ENCODE peak calls at places on chromosomes 1 and 21, in eight cellular contexts. I is astrocyte; V is NCI-H1694; E is NCI-H1417; F is fibroblast of mammary gland; C is stimulated activated CD4-positive, alpha-beta T cell treated with anti-CD3 and anti-CD28 coated beads, Interleukin-4, amount 100 ng/mL, for 4 hours; M is fibroblast of villous mesenchyme; N is progenitor cell of endocrine pancreas. D is an unnamed sample.

GRCh38 chr1:17826165-17826488 is 71.0 kb downstream of the ACTL8 start:
- DNase-seq in I (no peak), F (peak), E (peak), N (peak), M (peak), V (peak), C (no peak), D (no peak)

GRCh38 chr1:184910596-184910995 is 63.7 kb downstream of the NIBAN1 start:
- DNase-seq in N (no peak), V (no peak), C (no peak), F (peak), M (peak), E (no peak), I (no peak), D (no peak)

GRCh38 chr1:175978476-175978875 is 228.6 kb downstream of the COP1 start:
- DNase-seq in F (peak), C (no peak), N (no peak), I (peak), V (no peak), M (peak), E (no peak), D (no peak)

GRCh38 chr1:154851392-154852177 is 18.5 kb downstream of the KCNN3 start:
- DNase-seq in C (no peak), V (no peak), E (no peak), I (no peak), M (no peak), N (no peak), F (no peak), D (no peak)

GRCh38 chr21:35404247-35404646 is 355.1 kb upstream of the RUNX1 start:
- DNase-seq in E (no peak), I (no peak), M (no peak), C (no peak), V (no peak), N (no peak), F (no peak), D (no peak)

GRCh38 chr1:29312469-29313466 is 76.4 kb downstream of the PTPRU start:
- DNase-seq in N (no peak), C (no peak), V (no peak), F (no peak), E (no peak), M (no peak), I (no peak), D (no peak)

GRCh38 chr1:204230211-204230610 is 16.4 kb upstream of the GOLT1A start:
- DNase-seq in C (no peak), F (no peak), I (no peak), E (no peak), V (no peak), M (no peak), N (no peak), D (no peak)

GRCh38 chr1:98331718-98332311 is 329.7 kb upstream of the SNX7 start:
- DNase-seq in C (no peak), F (peak), E (no peak), N (no peak), I (no peak), V (no peak), M (no peak), D (no peak)

GRCh38 chr1:218669431-218669830 is 324.3 kb downstream of the TGFB2 start:
- DNase-seq in V (no peak), M (no peak), F (peak), N (no peak), C (no peak), E (no peak), I (peak), D (no peak)

GRCh38 chr1:204072951-204073836 is at the start of gene SOX13:
- DNase-seq in N (peak), I (peak), V (peak), F (peak), M (peak), E (peak), C (no peak), D (peak)

GRCh38 chr1:87915771-87916170 is 587.1 kb downstream of the LMO4 start:
- DNase-seq in C (no peak), E (no peak), F (peak), I (no peak), V (no peak), N (no peak), M (no peak), D (no peak)

GRCh38 chr1:26168410-26169167 is at the start of gene C1orf232:
- DNase-seq in F (peak), V (no peak), M (no peak), I (no peak), E (peak), C (no peak), N (no peak), D (peak)

GRCh38 chr1:213983589-213984386 is 4.0 kb upstream of the PROX1 start:
- DNase-seq in I (no peak), N (no peak), V (no peak), F (no peak), C (no peak), E (peak), M (no peak), D (peak)

GRCh38 chr1:18155881-18156385 is 48.3 kb downstream of the IGSF21 start:
- DNase-seq in I (no peak), C (no peak), V (no peak), F (no peak), M (no peak), E (no peak), N (no peak), D (peak)